ENCODE peak calls at places on chromosomes 16 and 17, in eight cellular contexts. M, D, O, E, T, L, S and R are unnamed samples.

GRCh38 chr17:49889500-49889899 is 41.6 kb upstream of the TAC4 start:
- DNase-seq in M (no peak), D (no peak), O (no peak), E (no peak), T (no peak), L (no peak), S (no peak), R (no peak)

GRCh38 chr16:55495616-55496289 is 13.1 kb upstream of the LPCAT2 start:
- DNase-seq in M (no peak), D (peak; percentile 52), O (no peak), E (peak; percentile 70), T (no peak), L (peak; percentile 91), S (no peak), R (peak; percentile 97)

GRCh38 chr16:59848314-59848713 is 1114.2 kb upstream of the GOT2 start:
- DNase-seq in M (no peak), D (no peak), O (no peak), E (peak; percentile 3), T (no peak), L (no peak), S (no peak), R (peak; percentile 91)

GRCh38 chr16:72924918-72925630 is 122.9 kb downstream of the ZFHX3 start:
- DNase-seq in M (no peak), D (no peak), O (no peak), E (no peak), T (no peak), L (no peak), S (no peak), R (no peak)

GRCh38 chr16:89115216-89115949 is 21.7 kb downstream of the ACSF3 start:
- DNase-seq in M (no peak), D (no peak), O (peak; percentile 93), E (no peak), T (peak; percentile 85), L (peak; percentile 63), S (peak; percentile 98), R (peak; percentile 39)

GRCh38 chr17:67625971-67626370 is 91.8 kb upstream of the NOL11 start:
- DNase-seq in M (no peak), D (no peak), O (no peak), E (no peak), T (no peak), L (no peak), S (no peak), R (no peak)

GRCh38 chr16:88688013-88688778 is 1.9 kb upstream of the SNAI3 start:
- DNase-seq in M (no peak), D (no peak), O (no peak), E (no peak), T (no peak), L (no peak), S (no peak), R (no peak)

GRCh38 chr16:83802135-83802534 is 5.6 kb upstream of the HSBP1 start:
- DNase-seq in M (peak; percentile 33), D (peak; percentile 83), O (no peak), E (peak; percentile 81), T (no peak), L (peak; percentile 82), S (no peak), R (peak; percentile 77)

GRCh38 chr16:12458591-12459400 is 344.9 kb downstream of the CPPED1 start:
- DNase-seq in M (no peak), D (no peak), O (peak; percentile 30), E (no peak), T (no peak), L (no peak), S (peak; percentile 92), R (no peak)

GRCh38 chr16:23679274-23679985 is 741 bp downstream of the PLK1 start:
- DNase-seq in M (no peak), D (peak; percentile 25), O (peak; percentile 41), E (peak; percentile 60), T (no peak), L (peak; percentile 48), S (peak; percentile 62), R (peak; percentile 66)

GRCh38 chr17:83028851-83029250 is 50.6 kb upstream of the METRNL start:
- DNase-seq in M (no peak), D (no peak), O (no peak), E (no peak), T (no peak), L (no peak), S (no peak), R (no peak)

GRCh38 chr17:1629647-1630310 is 1.1 kb upstream of the SLC43A2 start:
- DNase-seq in M (no peak), D (peak; percentile 49), O (peak; percentile 88), E (peak; percentile 46), T (peak; percentile 62), L (peak; percentile 50), S (peak; percentile 44), R (peak; percentile 59)

GRCh38 chr16:78738557-78738956 is 639.1 kb downstream of the WWOX start:
- DNase-seq in M (no peak), D (no peak), O (no peak), E (no peak), T (no peak), L (no peak), S (no peak), R (no peak)

GRCh38 chr16:15518412-15519351 is 84.3 kb downstream of the BMERB1 start:
- DNase-seq in M (peak; percentile 27), D (peak; percentile 36), O (no peak), E (peak; percentile 44), T (no peak), L (peak; percentile 49), S (no peak), R (peak; percentile 44)

GRCh38 chr17:73431401-73432205 is 119.8 kb upstream of the CDC42EP4 start:
- DNase-seq in M (no peak), D (no peak), O (no peak), E (no peak), T (no peak), L (no peak), S (no peak), R (no peak)

GRCh38 chr16:30186782-30187555 is 3.6 kb downstream of the CORO1A start:
- DNase-seq in M (no peak), D (peak; percentile 74), O (peak; percentile 94), E (no peak), T (peak; percentile 93), L (peak; percentile 37), S (peak; percentile 60), R (peak; percentile 44)

GRCh38 chr17:77859411-77859810 is 99.1 kb upstream of the TNRC6C start:
- DNase-seq in M (no peak), D (no peak), O (no peak), E (no peak), T (no peak), L (no peak), S (no peak), R (no peak)

GRCh38 chr16:85027968-85028637 is 508 bp downstream of the KIAA0513 start:
- DNase-seq in M (no peak), D (peak; percentile 34), O (peak; percentile 39), E (peak; percentile 10), T (no peak), L (no peak), S (no peak), R (no peak)

GRCh38 chr16:67805718-67806427 is 487 bp downstream of the RANBP10 start:
- DNase-seq in M (no peak), D (peak; percentile 41), O (no peak), E (no peak), T (no peak), L (no peak), S (no peak), R (no peak)

GRCh38 chr17:38922538-38923291 is 2.7 kb upstream of the LASP1NB start:
- DNase-seq in M (no peak), D (peak; percentile 70), O (peak; percentile 26), E (peak; percentile 72), T (no peak), L (peak; percentile 88), S (no peak), R (peak; percentile 85)

GRCh38 chr16:67150058-67150832 is 553 bp downstream of the B3GNT9 start:
- DNase-seq in M (no peak), D (peak; percentile 57), O (peak; percentile 59), E (peak; percentile 62), T (no peak), L (peak; percentile 84), S (no peak), R (peak; percentile 71)

GRCh38 chr16:12061336-12062055 is 85.0 kb downstream of the SNX29 start:
- DNase-seq in M (no peak), D (no peak), O (no peak), E (peak; percentile 36), T (no peak), L (peak; percentile 68), S (no peak), R (peak; percentile 32)

GRCh38 chr17:63434951-63435571 is 11.0 kb downstream of the CYB561 start:
- DNase-seq in M (no peak), D (peak; percentile 30), O (peak; percentile 81), E (peak; percentile 73), T (peak; percentile 45), L (no peak), S (peak; percentile 42), R (peak; percentile 82)

GRCh38 chr16:48450367-48450766 is 65.2 kb upstream of the SIAH1 start:
- DNase-seq in M (no peak), D (peak; percentile 29), O (no peak), E (no peak), T (no peak), L (peak; percentile 39), S (no peak), R (no peak)

GRCh38 chr17:14307560-14308024 is 6.7 kb downstream of the HS3ST3B1 start:
- DNase-seq in M (no peak), D (peak; percentile 87), O (no peak), E (peak; percentile 86), T (no peak), L (peak; percentile 82), S (no peak), R (peak; percentile 73)

GRCh38 chr16:799948-800833 is at the start of gene GNG13:
- DNase-seq in M (no peak), D (no peak), O (no peak), E (no peak), T (no peak), L (no peak), S (no peak), R (peak; percentile 31)